ENCODE peak calls at places on chromosomes 7 and 10, in four cellular contexts. H is dorsolateral prefrontal cortex, U is fibroblast of mammary gland, Z is endothelial cell. P is an unnamed sample.

GRCh38 chr10:24341371-24341770 is 132.4 kb downstream of the KIAA1217 start:
- DNase-seq in Z (no peak), U (peak; percentile 31), H (no peak), P (no peak)

GRCh38 chr7:69739182-69739581 is 140.9 kb downstream of the AUTS2 start:
- DNase-seq in U (peak; percentile 49), Z (no peak), H (no peak), P (no peak)

GRCh38 chr10:79159785-79160184 is 91.0 kb downstream of the ZMIZ1 start:
- DNase-seq in Z (no peak), H (no peak), U (peak; percentile 78), P (no peak)

GRCh38 chr7:2662273-2663120 is 25.5 kb upstream of the AMZ1 start:
- DNase-seq in Z (no peak), U (no peak), H (no peak), P (no peak)

GRCh38 chr7:83394776-83395175 is 232.1 kb upstream of the PCLO start:
- DNase-seq in H (no peak), Z (no peak), U (no peak), P (no peak)

GRCh38 chr10:125857185-125857760 is 23.8 kb downstream of the DHX32 start:
- DNase-seq in Z (no peak), H (no peak), U (no peak), P (no peak)

GRCh38 chr10:46022978-46023702 is 7.3 kb downstream of the NCOA4 start:
- DNase-seq in U (peak; percentile 95), Z (peak; percentile 92), H (peak; percentile 92), P (peak; percentile 84)

GRCh38 chr10:554182-554848 is 135.2 kb downstream of the DIP2C start:
- DNase-seq in H (no peak), U (peak; percentile 48), Z (no peak), P (no peak)

GRCh38 chr7:121343302-121343701 is 14.5 kb downstream of the WNT16 start:
- DNase-seq in Z (no peak), H (no peak), U (peak; percentile 41), P (no peak)

GRCh38 chr10:114403545-114404161 is 649 bp downstream of the AFAP1L2 start:
- DNase-seq in H (no peak), U (no peak), Z (peak; percentile 14), P (no peak)

GRCh38 chr7:82810558-82811259 is 352.0 kb downstream of the PCLO start:
- DNase-seq in H (no peak), Z (peak; percentile 18), U (peak; percentile 89), P (no peak)

GRCh38 chr10:30058570-30059132 is 735 bp downstream of the JCAD start:
- DNase-seq in U (no peak), Z (no peak), H (no peak), P (peak; percentile 24)

GRCh38 chr7:98211221-98211675 is at the start of gene BHLHA15:
- DNase-seq in Z (peak; percentile 41), H (peak; percentile 36), U (no peak), P (no peak)

GRCh38 chr10:5079836-5080235 is 14.4 kb upstream of the AKR1C3 start:
- DNase-seq in H (no peak), Z (no peak), U (no peak), P (no peak)

GRCh38 chr10:78436223-78436575 is 402.5 kb downstream of the RPS24 start:
- DNase-seq in Z (no peak), H (no peak), U (no peak), P (no peak)

GRCh38 chr10:14486777-14487510 is 156.2 kb upstream of the FRMD4A start:
- DNase-seq in Z (no peak), U (peak; percentile 54), H (no peak), P (no peak)

GRCh38 chr10:44935201-44935960 is 24.2 kb upstream of the RASSF4 start:
- DNase-seq in U (peak; percentile 72), Z (no peak), H (peak; percentile 79), P (no peak)

GRCh38 chr7:149569025-149569725 is 71.6 kb upstream of the ZNF746 start:
- DNase-seq in U (no peak), H (no peak), Z (no peak), P (no peak)

GRCh38 chr10:46553238-46554049 is 3.0 kb downstream of the GPRIN2 start:
- DNase-seq in U (no peak), H (peak; percentile 41), Z (peak; percentile 8), P (peak; percentile 9)

GRCh38 chr10:122264931-122265330 is 6.2 kb upstream of the BTBD16 start:
- DNase-seq in U (no peak), H (no peak), Z (no peak), P (no peak)

GRCh38 chr7:91995391-91995790 is 54.7 kb downstream of the AKAP9 start:
- DNase-seq in H (no peak), Z (no peak), U (no peak), P (no peak)

GRCh38 chr7:142248166-142249160 is 9.4 kb downstream of the PRSS58 start:
- DNase-seq in U (no peak), Z (no peak), H (no peak), P (no peak)

GRCh38 chr7:55086413-55087201 is 67.8 kb downstream of the EGFR start:
- DNase-seq in H (peak; percentile 60), U (peak; percentile 90), Z (no peak), P (no peak)

GRCh38 chr7:123666492-123666891 is 10.8 kb downstream of the LMOD2 start:
- DNase-seq in U (no peak), Z (no peak), H (no peak), P (no peak)

GRCh38 chr7:88344956-88345832 is 38.5 kb upstream of the STEAP4 start:
- DNase-seq in U (peak; percentile 42), Z (peak; percentile 62), H (peak; percentile 67), P (peak; percentile 30)

GRCh38 chr7:2710256-2710655 is 22.3 kb downstream of the AMZ1 start:
- DNase-seq in H (no peak), U (no peak), Z (no peak), P (no peak)

GRCh38 chr7:36439624-36440023 is 50.0 kb downstream of the ANLN start:
- DNase-seq in H (no peak), Z (no peak), U (no peak), P (no peak)

GRCh38 chr10:98332623-98333269 is 64.8 kb upstream of the LOXL4 start:
- DNase-seq in U (peak; percentile 9), Z (no peak), H (no peak), P (no peak)

GRCh38 chr7:13988765-13989137 is 715 bp downstream of the ETV1 start:
- DNase-seq in H (no peak), U (peak; percentile 60), Z (peak; percentile 28), P (no peak)

GRCh38 chr7:110944448-110944847 is 146.5 kb upstream of the LRRN3 start:
- DNase-seq in H (no peak), U (no peak), Z (no peak), P (no peak)

GRCh38 chr7:102042016-102042656 is 224.7 kb downstream of the CUX1 start:
- DNase-seq in U (peak; percentile 65), Z (no peak), H (peak; percentile 13), P (no peak)

GRCh38 chr10:125209591-125210373 is 49.4 kb upstream of the CTBP2 start:
- DNase-seq in U (no peak), H (peak; percentile 46), Z (peak; percentile 20), P (no peak)

GRCh38 chr7:1572111-1572510 is 2.3 kb upstream of the PSMG3 start:
- DNase-seq in H (no peak), Z (no peak), U (no peak), P (no peak)

GRCh38 chr7:1569016-1569415 is 816 bp downstream of the PSMG3 start:
- DNase-seq in H (no peak), Z (no peak), U (peak; percentile 90), P (no peak)

GRCh38 chr7:1571261-1571650 is 1.4 kb upstream of the PSMG3 start:
- DNase-seq in Z (no peak), U (peak; percentile 91), H (no peak), P (no peak)

GRCh38 chr7:1569440-1569832 is 396 bp downstream of the PSMG3 start:
- DNase-seq in H (no peak), Z (no peak), U (no peak), P (no peak)

GRCh38 chr7:1569833-1570632 is at the start of gene PSMG3:
- DNase-seq in Z (peak; percentile 70), U (peak; percentile 83), H (peak; percentile 94), P (peak; percentile 73)
- TF ChIP-seq CTCF in Z (no peak), U (peak; percentile 10), H (peak; percentile 57), P (peak; percentile 50)

DNA sequence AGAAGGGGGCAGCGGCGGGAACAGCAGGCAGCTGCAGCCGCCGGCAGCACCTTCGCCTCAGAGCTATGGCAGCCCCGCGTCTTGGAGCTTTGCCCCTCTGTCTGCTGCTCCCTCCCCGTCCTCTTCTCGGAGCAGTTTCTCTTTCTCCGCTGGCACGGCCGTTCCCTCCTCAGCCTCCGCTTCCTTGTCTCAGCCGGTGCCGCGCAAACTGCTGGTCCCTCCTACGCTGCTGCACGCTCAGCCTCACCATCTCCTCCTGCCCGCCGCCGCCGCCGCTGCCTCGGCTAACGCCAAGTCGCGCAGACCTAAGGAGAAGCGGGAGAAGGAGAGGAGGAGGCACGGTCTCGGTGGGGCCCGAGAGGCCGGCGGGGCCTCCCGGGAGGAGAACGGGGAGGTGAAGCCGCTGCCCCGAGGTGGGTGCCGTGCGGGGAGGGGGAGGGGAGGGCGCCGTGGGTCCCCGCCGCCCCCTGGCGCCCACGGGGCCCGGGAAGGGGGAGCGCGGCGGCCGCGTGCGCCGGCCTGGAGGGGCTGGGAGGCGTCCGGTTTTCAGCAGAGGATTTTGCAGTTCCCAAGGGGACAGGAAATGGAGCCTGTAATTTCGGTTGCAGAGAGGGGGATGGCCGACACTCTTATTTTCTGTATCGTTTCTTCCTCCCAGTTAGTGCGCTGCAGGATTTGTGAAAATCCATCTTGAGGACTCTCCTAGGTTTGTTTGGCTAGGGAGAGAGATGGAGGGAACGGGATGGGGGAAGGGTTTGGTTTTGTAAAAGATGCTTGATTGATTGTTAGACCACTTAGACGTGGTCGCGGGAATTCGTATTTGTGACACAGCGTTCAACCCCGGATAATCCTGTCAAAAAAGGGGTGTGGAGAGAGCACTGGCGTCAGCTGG is 630 bp downstream of the RSBN1L start:
- DNase-seq in Z (peak; percentile 58), H (peak; percentile 77), U (peak; percentile 60), P (peak; percentile 42)
- TF ChIP-seq CTCF in Z (no peak), H (peak; percentile 22), U (no peak), P (no peak)

DNA sequence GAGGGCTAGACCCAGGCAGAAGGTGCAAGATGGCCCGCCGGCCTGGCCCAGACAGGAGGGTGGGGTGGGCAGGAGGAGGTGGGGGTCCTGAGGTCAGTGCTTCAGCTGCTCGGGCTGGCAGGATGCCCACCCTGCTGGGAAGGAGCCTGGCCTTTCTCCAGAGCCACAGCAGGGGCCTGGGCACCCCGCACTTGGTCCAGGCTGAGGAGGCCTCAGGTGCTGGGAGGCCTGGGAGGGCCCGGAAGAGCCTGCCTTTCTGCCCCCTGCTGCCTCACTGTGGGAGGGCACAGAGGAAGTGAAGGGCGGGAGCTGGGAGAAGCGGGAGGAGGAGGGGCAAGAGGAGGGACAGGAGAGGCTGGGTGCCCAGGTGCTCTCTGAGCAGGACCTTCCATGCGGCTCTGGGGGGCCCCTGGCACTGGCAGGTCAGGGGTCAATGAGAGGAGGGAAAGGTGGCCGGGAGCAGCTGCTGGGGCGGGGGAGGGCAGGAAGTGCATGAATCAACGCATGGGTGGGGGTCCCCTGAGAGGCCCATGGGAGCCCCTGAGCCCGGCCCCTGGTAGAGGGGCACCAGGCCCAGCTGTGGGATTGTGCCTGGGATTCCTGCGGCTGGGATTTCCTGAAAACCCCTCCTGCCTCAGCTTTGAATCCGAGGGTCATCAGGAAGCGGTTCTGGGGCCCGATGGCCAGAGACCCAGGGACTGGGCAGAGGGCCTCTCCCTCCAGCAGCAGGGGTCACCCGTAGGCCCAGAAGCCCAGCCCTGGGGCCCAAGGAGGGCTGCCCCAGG is 49.9 kb downstream of the PWWP2B start:
- DNase-seq in U (peak; percentile 14), H (no peak), Z (peak; percentile 55), P (no peak)
- TF ChIP-seq CTCF in U (peak; percentile 26), H (peak; percentile 22), Z (no peak), P (peak; percentile 58)

GRCh38 chr7:140475747-140476333 is 3.5 kb downstream of the MKRN1 start:
- DNase-seq in U (peak; percentile 38), H (no peak), Z (peak; percentile 30), P (no peak)
- TF ChIP-seq CTCF in U (peak; percentile 61), H (peak; percentile 76), Z (peak; percentile 54), P (peak; percentile 65)

P was measured in progenitor cell of endocrine pancreas.